ENCODE peak calls at places on chromosome X, in eight cellular contexts. E, I, A, O, L, S, R and M are unnamed samples. For H3K4me1, the result is how much of the 10 kb centered on the place peaks cover.

GRCh38 chrX:11352296-11352741 is 59.1 kb downstream of the AMELX start:
- DNase-seq in E (no peak), I (no peak), A (no peak), O (no peak), L (no peak), S (no peak), R (peak), M (no peak)

GRCh38 chrX:53280703-53281320 is 572 bp downstream of the IQSEC2 start:
- DNase-seq in E (no peak), I (peak), A (no peak), O (peak), L (peak), S (no peak), R (no peak), M (no peak)

GRCh38 chrX:11787564-11787963 is 29.5 kb downstream of the MSL3 start:
- DNase-seq in E (peak), I (peak), A (peak), O (no peak), L (peak), S (peak), R (no peak), M (peak)

GRCh38 chrX:70446380-70447350 is 2.0 kb downstream of the DLG3 start:
- DNase-seq in E (no peak), I (no peak), A (no peak), O (no peak), L (no peak), S (no peak), R (no peak), M (no peak)

GRCh38 chrX:1883772-1884171 is 268.9 kb downstream of the ASMT start:
- DNase-seq in E (no peak), I (no peak), A (no peak), O (no peak), L (no peak), S (no peak), R (no peak), M (no peak)

GRCh38 chrX:25015486-25016360 is at the start of gene ARX:
- DNase-seq in E (peak), I (peak), A (peak), O (no peak), L (peak), S (peak), R (peak), M (no peak)

GRCh38 chrX:46607916-46608315 is 34.4 kb downstream of the CHST7 start:
- DNase-seq in E (no peak), I (no peak), A (no peak), O (no peak), L (no peak), S (no peak), R (no peak), M (no peak)

GRCh38 chrX:17638731-17639130 is 98.6 kb upstream of the SCML1 start:
- DNase-seq in E (no peak), I (no peak), A (no peak), O (no peak), L (no peak), S (no peak), R (no peak), M (no peak)

GRCh38 chrX:97504435-97504834 is 620.7 kb downstream of the RPA4 start:
- DNase-seq in E (no peak), I (no peak), A (peak), O (no peak), L (no peak), S (no peak), R (no peak), M (no peak)

GRCh38 chrX:48498374-48498809 is 10.4 kb upstream of the PORCN start:
- DNase-seq in E (no peak), I (no peak), A (no peak), O (peak), L (peak), S (no peak), R (no peak), M (no peak)

GRCh38 chrX:120308558-120308957 is 2.7 kb downstream of the TMEM255A start:
- DNase-seq in E (no peak), I (peak), A (peak), O (no peak), L (no peak), S (peak), R (no peak), M (no peak)

GRCh38 chrX:28550331-28550872 is 36.8 kb upstream of the IL1RAPL1 start:
- DNase-seq in E (no peak), I (no peak), A (peak), O (no peak), L (no peak), S (no peak), R (no peak), M (no peak)
- H3K4me1 ChIP-seq in E (under half), I (under half), A (under half), O (under half), L (under half), S (under half), R (under half), M (under half)

DNA sequence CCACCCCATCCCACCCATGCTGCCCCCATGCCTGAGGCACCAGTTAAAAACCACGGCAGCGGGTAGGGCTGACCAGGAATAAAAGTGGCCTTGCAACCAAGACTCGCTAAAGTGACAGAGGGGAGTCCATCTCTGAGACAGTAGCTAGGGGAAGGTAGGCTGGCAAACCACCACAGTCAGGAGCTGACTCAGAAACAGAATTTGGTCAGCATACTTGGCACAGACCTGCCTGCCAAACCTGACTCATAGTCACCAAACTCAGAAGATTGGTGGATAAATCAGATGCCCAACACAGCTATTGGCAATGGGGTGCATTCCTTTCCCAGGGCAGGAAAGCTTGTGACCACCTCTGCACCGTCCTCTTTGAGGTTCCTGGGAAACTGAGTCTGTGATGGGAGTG is 193.8 kb downstream of the BCOR start:
- DNase-seq in E (no peak), I (peak), A (no peak), O (no peak), L (peak), S (no peak), R (no peak), M (no peak)
- H3K4me1 ChIP-seq in E (under half), I (under half), A (under half), O (under half), L (under half), S (under half), R (under half), M (under half)

GRCh38 chrX:13008851-13009250 is 33.9 kb downstream of the TMSB4X start:
- DNase-seq in E (no peak), I (no peak), A (no peak), O (no peak), L (no peak), S (no peak), R (no peak), M (no peak)
- H3K4me1 ChIP-seq in E (under half), I (under half), A (under half), O (half or more), L (under half), S (under half), R (under half), M (under half)

GRCh38 chrX:107743995-107744394 is 31.6 kb downstream of the TSC22D3 start:
- DNase-seq in E (peak), I (no peak), A (no peak), O (no peak), L (no peak), S (no peak), R (no peak), M (no peak)
- H3K4me1 ChIP-seq in E (under half), I (under half), A (under half), O (under half), L (under half), S (under half), R (under half), M (under half)

DNA sequence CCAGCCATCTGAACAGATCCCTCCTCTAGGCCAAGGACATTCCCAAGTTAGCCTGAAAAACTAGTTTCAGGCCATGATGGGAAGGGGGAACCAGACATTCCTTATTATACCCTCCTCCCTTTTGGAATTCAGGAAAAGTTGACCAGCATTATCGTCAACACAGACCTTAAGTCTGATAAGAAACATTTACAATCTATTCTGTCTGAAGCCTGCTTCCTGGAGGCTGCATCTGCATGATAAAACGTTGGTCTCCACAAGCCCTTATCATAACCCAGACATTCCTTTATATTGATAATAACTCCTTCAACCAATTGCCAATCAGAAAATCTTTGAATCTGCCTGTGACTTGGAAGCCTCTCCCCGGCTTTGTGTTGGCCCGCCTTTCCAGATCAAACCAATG is 44.3 kb downstream of the EFHC2 start:
- DNase-seq in E (no peak), I (no peak), A (no peak), O (no peak), L (no peak), S (no peak), R (no peak), M (no peak)
- H3K4me1 ChIP-seq in E (under half), I (under half), A (under half), O (under half), L (under half), S (under half), R (under half), M (under half)

GRCh38 chrX:65697173-65697572 is 29.7 kb downstream of the MSN start:
- DNase-seq in E (no peak), I (no peak), A (no peak), O (no peak), L (peak), S (no peak), R (no peak), M (no peak)
- H3K4me1 ChIP-seq in E (under half), I (under half), A (under half), O (under half), L (under half), S (under half), R (under half), M (under half)

DNA sequence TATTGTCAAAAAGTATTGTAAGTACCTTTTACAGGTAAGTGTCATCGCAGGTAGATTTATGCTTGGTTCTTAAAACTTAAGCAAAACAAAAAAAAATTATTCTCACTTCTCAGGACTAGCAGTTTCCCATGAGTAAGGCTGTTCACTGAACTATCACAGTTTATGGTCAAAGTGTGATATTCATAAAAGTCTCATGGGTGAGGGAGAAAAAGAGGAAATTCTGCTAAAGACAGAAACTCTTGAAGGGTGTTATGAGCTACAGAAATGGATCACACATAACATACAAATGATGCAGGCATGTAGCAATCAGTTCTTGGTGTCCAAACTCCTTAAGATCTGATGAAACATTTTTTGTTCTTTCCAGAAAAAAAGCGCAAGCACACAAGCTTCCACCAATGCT is 8.5 kb downstream of the RAB9A start:
- DNase-seq in E (no peak), I (no peak), A (no peak), O (no peak), L (no peak), S (no peak), R (no peak), M (no peak)
- H3K4me1 ChIP-seq in E (under half), I (under half), A (under half), O (under half), L (under half), S (under half), R (under half), M (under half)

DNA sequence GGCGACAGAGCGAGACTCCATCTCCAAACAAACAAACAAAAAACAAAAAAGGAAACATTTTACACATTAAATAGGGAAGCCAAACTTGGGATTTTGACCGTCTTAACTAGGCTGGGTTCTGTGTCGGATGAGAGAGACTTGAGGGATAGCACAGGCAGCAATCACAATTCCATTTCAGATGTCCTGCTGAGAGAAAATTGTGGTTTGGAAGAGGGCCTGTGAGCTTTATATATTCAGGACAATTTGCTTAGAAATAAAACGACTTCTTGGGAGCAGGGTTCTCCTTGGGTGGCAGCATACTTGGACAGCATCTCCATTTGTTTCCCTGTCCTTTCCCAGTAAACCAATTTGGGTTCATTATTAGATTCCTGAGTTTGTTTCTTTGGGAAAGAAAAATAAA is 80.7 kb upstream of the EGFL6 start:
- DNase-seq in E (no peak), I (no peak), A (no peak), O (no peak), L (no peak), S (no peak), R (no peak), M (no peak)
- H3K4me1 ChIP-seq in E (under half), I (under half), A (under half), O (under half), L (under half), S (under half), R (under half), M (under half)